ENCODE peak calls at places on chromosome 6, in seven cellular contexts. G is AG09309, M is psoas muscle, A is GM12865, J is thoracic aorta, Z is pancreas, S is heart right ventricle. F is an unnamed sample.

GRCh38 chr6:27056615-27057014 is 190.9 kb upstream of the PRSS16 start:
- DNase-seq in S (no peak), A (no peak), J (no peak), G (no peak), M (no peak), Z (no peak), F (no peak)

GRCh38 chr6:129709909-129710721 is at the start of gene ARHGAP18:
- DNase-seq in A (peak), G (peak), Z (peak), M (peak), J (peak), S (peak), F (peak)

GRCh38 chr6:110328231-110328630 is 29.9 kb downstream of the METTL24 start:
- DNase-seq in A (no peak), S (no peak), J (no peak), Z (no peak), M (no peak), G (peak), F (no peak)

GRCh38 chr6:25366785-25367657 is 87.8 kb downstream of the CARMIL1 start:
- DNase-seq in A (peak), S (no peak), Z (no peak), M (no peak), G (no peak), J (no peak), F (no peak)

GRCh38 chr6:143549630-143550268 is 38.2 kb upstream of the FUCA2 start:
- DNase-seq in J (no peak), S (no peak), Z (no peak), A (peak), M (no peak), G (no peak), F (no peak)

GRCh38 chr6:83846291-83846690 is 6.9 kb upstream of the RIPPLY2 start:
- DNase-seq in G (no peak), Z (no peak), S (no peak), A (no peak), M (no peak), J (no peak), F (no peak)

GRCh38 chr6:37496951-37497885 is 2.5 kb downstream of the CCDC167 start:
- DNase-seq in M (no peak), G (no peak), A (no peak), J (no peak), Z (no peak), S (no peak), F (no peak)

GRCh38 chr6:38997128-38997761 is 51.3 kb upstream of the GLP1R start:
- DNase-seq in J (no peak), A (peak), S (peak), G (no peak), Z (no peak), M (no peak), F (peak)

GRCh38 chr6:139449611-139450000 is 75.2 kb upstream of the CITED2 start:
- DNase-seq in Z (no peak), J (no peak), M (no peak), A (no peak), S (no peak), G (no peak), F (no peak)

GRCh38 chr6:2205396-2205795 is 40.0 kb downstream of the GMDS start:
- DNase-seq in S (no peak), G (no peak), M (no peak), J (no peak), Z (no peak), A (no peak), F (no peak)

GRCh38 chr6:40098774-40099173 is 164.5 kb upstream of the MOCS1 start:
- DNase-seq in M (no peak), J (no peak), G (no peak), A (no peak), S (no peak), Z (no peak), F (no peak)

GRCh38 chr6:99241905-99242534 is 107.5 kb downstream of the FAXC start:
- DNase-seq in M (no peak), G (no peak), A (peak), J (no peak), Z (no peak), S (peak), F (no peak)

GRCh38 chr6:124967444-124967843 is 5.2 kb downstream of the RNF217 start:
- DNase-seq in Z (no peak), M (no peak), A (no peak), G (no peak), S (no peak), J (no peak), F (no peak)

GRCh38 chr6:131740161-131740560 is 29.3 kb upstream of the CTAGE9 start:
- DNase-seq in S (no peak), Z (no peak), G (peak), A (no peak), M (no peak), J (no peak), F (no peak)

DNA sequence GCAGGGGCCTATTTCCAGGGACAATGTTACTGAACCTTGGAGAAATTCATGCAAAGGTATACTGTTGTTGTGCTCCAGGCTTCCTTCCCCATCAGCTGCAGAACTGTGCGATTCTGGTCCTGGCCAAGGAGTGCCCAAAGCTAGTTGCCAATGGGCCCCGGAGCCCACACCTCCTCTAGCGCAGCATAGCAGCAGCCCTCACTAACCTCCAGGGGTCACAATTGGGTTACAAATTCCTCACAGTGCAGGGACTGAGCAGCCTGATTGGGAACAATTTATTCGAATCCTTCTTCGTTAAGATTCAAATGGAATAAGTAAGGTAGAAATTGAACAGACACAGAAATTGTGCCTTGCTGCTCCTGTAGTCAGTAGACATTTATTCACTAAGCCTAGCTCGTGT is 284.9 kb downstream of the PRKN start:
- DNase-seq in S (no peak), M (no peak), J (no peak), G (no peak), Z (no peak), A (peak), F (no peak)
- TF ChIP-seq CTCF in S (peak), M (peak), J (no peak), G (no peak), Z (no peak), A (peak), F (no peak)

GRCh38 chr6:41682497-41682961 is 44.3 kb downstream of the MDFI start:
- DNase-seq in Z (no peak), S (peak), A (peak), J (no peak), G (no peak), M (no peak), F (no peak)
- TF ChIP-seq CTCF in Z (no peak), S (no peak), A (no peak), J (no peak), G (no peak), M (no peak), F (no peak)

DNA sequence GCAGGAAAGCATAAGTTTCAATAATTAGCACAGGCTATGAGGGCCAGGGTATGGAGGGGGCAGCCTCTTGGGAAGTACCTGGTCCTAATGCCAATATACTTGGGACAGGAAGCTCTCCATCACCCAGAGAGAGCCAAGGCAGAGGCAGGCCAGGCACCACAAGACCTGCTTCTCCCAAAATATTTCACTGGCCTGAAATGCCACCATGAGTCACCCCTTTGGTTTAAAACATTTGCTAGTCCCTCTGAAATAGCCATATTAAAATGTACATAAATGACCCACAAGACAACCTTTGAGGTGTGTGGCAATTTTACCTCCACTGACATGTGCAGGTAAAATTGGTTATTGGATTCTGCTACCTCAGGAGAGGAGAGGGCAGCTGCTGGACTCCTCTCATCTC is 23.4 kb upstream of the SCUBE3 start:
- DNase-seq in A (no peak), Z (no peak), G (no peak), J (no peak), M (no peak), S (no peak), F (no peak)
- TF ChIP-seq CTCF in A (no peak), Z (no peak), G (no peak), J (no peak), M (no peak), S (no peak), F (no peak)

GRCh38 chr6:32627831-32628230 is 9.4 kb upstream of the HLA-DQA1 start:
- DNase-seq in M (no peak), Z (no peak), S (peak), J (no peak), A (peak), G (no peak), F (peak)
- TF ChIP-seq CTCF in M (no peak), Z (no peak), S (no peak), J (no peak), A (no peak), G (no peak), F (no peak)

GRCh38 chr6:147281895-147282565 is 77.8 kb downstream of the STXBP5 start:
- DNase-seq in G (no peak), Z (no peak), S (no peak), A (no peak), J (no peak), M (no peak), F (no peak)

GRCh38 chr6:147282566-147282959 is 78.3 kb downstream of the STXBP5 start:
- DNase-seq in A (no peak), G (no peak), S (no peak), M (no peak), J (no peak), Z (no peak), F (no peak)

GRCh38 chr6:147287869-147288271 is 83.7 kb downstream of the STXBP5 start:
- DNase-seq in J (no peak), G (peak), S (no peak), Z (no peak), A (no peak), M (no peak), F (no peak)

GRCh38 chr6:147283460-147283859 is 79.2 kb downstream of the STXBP5 start:
- DNase-seq in G (peak), J (no peak), M (no peak), S (no peak), A (no peak), Z (no peak), F (no peak)

DNA sequence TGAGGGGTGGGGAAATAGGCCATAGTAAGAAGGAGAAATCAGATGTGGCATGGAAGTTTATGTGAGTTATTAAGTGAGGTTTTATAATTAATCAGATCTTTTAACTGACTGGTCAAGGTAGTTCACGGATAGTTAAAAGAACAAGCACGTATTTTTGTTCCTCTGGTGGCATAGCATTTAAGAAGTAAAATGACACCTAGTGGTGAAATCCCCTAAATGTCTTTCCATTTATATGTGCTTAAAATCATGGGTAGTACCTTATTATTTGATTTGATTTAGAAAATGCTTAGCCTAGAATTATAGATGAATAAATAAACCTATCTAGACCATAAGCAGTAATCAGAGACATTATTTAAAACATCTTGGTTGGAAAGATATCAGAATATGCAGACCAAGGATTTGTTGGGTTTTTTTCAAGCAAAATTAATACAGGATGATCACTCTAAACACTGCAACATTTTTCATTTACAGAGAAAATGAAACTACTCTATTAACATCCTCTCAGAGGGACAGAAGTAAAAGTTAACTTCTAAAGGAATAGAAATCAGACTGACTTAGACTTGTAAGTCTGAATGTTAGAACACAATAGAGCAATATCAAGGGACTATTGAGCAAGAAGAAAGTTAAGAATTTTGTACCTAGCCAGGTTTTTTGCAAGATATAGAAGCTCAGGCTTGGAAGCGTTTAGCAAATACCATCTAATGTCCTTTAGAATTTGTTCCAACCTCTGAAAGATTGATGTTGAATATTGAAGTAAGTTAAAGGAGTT is 81.1 kb downstream of the STXBP5 start:
- DNase-seq in J (no peak), Z (no peak), A (peak), G (peak), M (no peak), S (no peak), F (no peak)
- TF ChIP-seq CTCF in J (peak), Z (peak), A (peak), G (peak), M (peak), S (peak), F (peak)

F was measured in mesothelial cell of epicardium.